ENCODE peak calls at places on chromosomes 1 and 21, in nine cellular contexts. S is pancreas; E is fibroblast of lung; X is GM23248; N is HCT116; Y is naive thymus-derived CD4-positive, alpha-beta T cell; V is AG04450; M is Peyer's patch; B is ovary. Q is an unnamed sample.

GRCh38 chr1:151494741-151495281 is 16.4 kb upstream of the CGN start:
- DNase-seq in V (no peak), M (no peak), S (peak), E (peak), X (peak), N (peak), B (no peak), Y (no peak), Q (no peak)

GRCh38 chr1:43580039-43580438 is 49.4 kb downstream of the PTPRF start:
- DNase-seq in S (no peak), M (no peak), B (no peak), N (no peak), V (no peak), Y (no peak), X (no peak), E (no peak), Q (no peak)

GRCh38 chr1:244860914-244861610 is 3.3 kb downstream of the HNRNPU start:
- DNase-seq in N (no peak), M (no peak), E (no peak), Y (no peak), X (no peak), S (no peak), B (no peak), V (no peak), Q (no peak)

GRCh38 chr1:202143011-202143767 is 1.3 kb downstream of the ARL8A start:
- DNase-seq in S (no peak), N (no peak), M (no peak), E (no peak), B (peak), X (peak), Y (peak), V (no peak), Q (no peak)

GRCh38 chr1:110463695-110464094 is 12.7 kb downstream of the PROK1 start:
- DNase-seq in X (peak), V (peak), B (no peak), S (no peak), Y (no peak), E (no peak), N (peak), M (no peak), Q (no peak)

GRCh38 chr21:42939581-42940413 is 14.4 kb upstream of the ERVH48-1 start:
- DNase-seq in E (peak), V (peak), N (no peak), B (peak), S (peak), Y (no peak), X (peak), M (no peak), Q (peak)

GRCh38 chr1:11918779-11919519 is 7.3 kb downstream of the KIAA2013 start:
- DNase-seq in V (peak), E (peak), M (no peak), N (no peak), S (no peak), X (peak), B (peak), Y (no peak), Q (peak)

GRCh38 chr1:118147542-118147941 is 37.5 kb downstream of the SPAG17 start:
- DNase-seq in B (no peak), N (no peak), M (no peak), Y (no peak), E (peak), V (peak), X (peak), S (no peak), Q (no peak)

GRCh38 chr1:201493757-201494617 is 12.9 kb downstream of the CSRP1 start:
- DNase-seq in E (peak), B (peak), X (no peak), Y (no peak), N (no peak), S (no peak), M (no peak), V (no peak), Q (no peak)

GRCh38 chr21:27802816-27803475 is 836.1 kb upstream of the ADAMTS5 start:
- DNase-seq in N (no peak), E (peak), M (no peak), X (peak), S (no peak), B (no peak), V (no peak), Y (no peak), Q (peak)

GRCh38 chr1:183834568-183834967 is 29.6 kb downstream of the RGL1 start:
- DNase-seq in B (no peak), Y (no peak), X (no peak), N (no peak), V (no peak), E (no peak), S (no peak), M (no peak), Q (no peak)

GRCh38 chr1:156816561-156817328 is at the start of gene SH2D2A:
- DNase-seq in X (peak), V (no peak), B (no peak), E (no peak), S (no peak), M (no peak), Y (peak), N (no peak), Q (no peak)

GRCh38 chr21:18460979-18461378 is 57.4 kb upstream of the TMPRSS15 start:
- DNase-seq in V (no peak), N (no peak), Y (no peak), X (no peak), E (no peak), S (no peak), B (no peak), M (no peak), Q (no peak)

GRCh38 chr1:24203404-24203803 is 16.3 kb upstream of the IFNLR1 start:
- DNase-seq in N (peak), V (no peak), M (no peak), S (no peak), E (no peak), Y (no peak), B (no peak), X (no peak), Q (no peak)

GRCh38 chr1:15472595-15472994 is 3.3 kb upstream of the CELA2B start:
- DNase-seq in M (no peak), N (no peak), E (no peak), X (no peak), B (no peak), V (no peak), S (no peak), Y (no peak), Q (no peak)

GRCh38 chr1:65469126-65469888 is 48.8 kb downstream of the LEPR start:
- DNase-seq in N (no peak), X (no peak), Y (no peak), E (no peak), V (no peak), B (no peak), S (no peak), M (no peak), Q (no peak)

GRCh38 chr1:154845879-154846278 is 24.2 kb downstream of the KCNN3 start:
- DNase-seq in X (no peak), Y (no peak), M (no peak), V (no peak), S (no peak), E (no peak), N (no peak), B (no peak), Q (peak)

GRCh38 chr21:41992576-41992975 is 17.6 kb downstream of the ZBTB21 start:
- DNase-seq in E (no peak), M (no peak), X (no peak), N (no peak), V (no peak), B (no peak), Y (no peak), S (no peak), Q (no peak)

GRCh38 chr1:179083031-179083345 is 1.1 kb downstream of the TOR3A start:
- DNase-seq in X (peak), B (no peak), M (no peak), S (no peak), E (peak), Y (peak), N (no peak), V (no peak), Q (no peak)

GRCh38 chr1:9143250-9143649 is 14.3 kb upstream of the GPR157 start:
- DNase-seq in X (peak), B (no peak), E (peak), N (no peak), Y (no peak), M (no peak), V (no peak), S (no peak), Q (no peak)

GRCh38 chr21:26719750-26720149 is 125.5 kb downstream of the ADAMTS1 start:
- DNase-seq in X (no peak), Y (no peak), N (no peak), B (no peak), E (no peak), S (no peak), M (no peak), V (no peak), Q (peak)

GRCh38 chr1:234912541-234913312 is 215.9 kb downstream of the TOMM20 start:
- DNase-seq in V (no peak), N (no peak), X (no peak), S (no peak), B (no peak), M (peak), E (no peak), Y (no peak), Q (no peak)

GRCh38 chr1:62941780-62942179 is 157.8 kb downstream of the ATG4C start:
- DNase-seq in V (no peak), E (no peak), B (no peak), Y (no peak), S (no peak), M (no peak), X (peak), N (no peak), Q (no peak)

GRCh38 chr1:207027221-207027777 is 5.3 kb downstream of the C1orf116 start:
- DNase-seq in V (no peak), S (no peak), E (no peak), M (peak), N (peak), B (no peak), Y (no peak), X (peak), Q (no peak)

GRCh38 chr1:241606544-241606943 is 33.6 kb downstream of the CHML start:
- DNase-seq in B (no peak), M (no peak), Y (no peak), S (no peak), E (no peak), V (no peak), X (no peak), N (no peak), Q (no peak)

GRCh38 chr21:45539796-45540600 is 2.2 kb downstream of the SLC19A1 start:
- DNase-seq in X (no peak), N (no peak), M (peak), B (peak), S (peak), V (no peak), Y (no peak), E (no peak), Q (no peak)

GRCh38 chr1:204990721-204991341 is 52.2 kb upstream of the CNTN2 start:
- DNase-seq in S (no peak), Y (no peak), E (no peak), X (no peak), N (no peak), M (no peak), B (no peak), V (no peak), Q (no peak)

GRCh38 chr1:29709711-29710169 is 473.4 kb downstream of the PTPRU start:
- DNase-seq in X (peak), V (no peak), S (no peak), E (peak), N (no peak), Y (no peak), M (no peak), B (no peak), Q (no peak)

GRCh38 chr21:34280389-34280795 is 83.4 kb upstream of the KCNE2 start:
- DNase-seq in N (no peak), V (no peak), E (peak), Y (no peak), S (no peak), M (no peak), B (peak), X (peak), Q (no peak)

GRCh38 chr1:180898441-180899219 is 14.1 kb upstream of the KIAA1614 start:
- DNase-seq in V (no peak), Y (no peak), N (no peak), X (peak), S (no peak), E (peak), B (no peak), M (no peak), Q (no peak)

GRCh38 chr1:24555591-24556413 is at the start of gene NCMAP:
- DNase-seq in X (peak), M (peak), Y (peak), S (peak), B (no peak), V (no peak), E (no peak), N (peak), Q (no peak)

GRCh38 chr1:228304766-228305395 is 97.0 kb downstream of the OBSCN start:
- DNase-seq in E (no peak), X (no peak), V (no peak), B (no peak), Y (no peak), M (peak), N (no peak), S (no peak), Q (no peak)

GRCh38 chr1:222928212-222928611 is 113.4 kb downstream of the DISP1 start:
- DNase-seq in V (no peak), Y (no peak), X (peak), N (no peak), B (peak), E (peak), M (no peak), S (peak), Q (peak)

GRCh38 chr1:82161651-82162238 is 361.0 kb downstream of the ADGRL2 start:
- DNase-seq in B (no peak), S (no peak), N (no peak), Y (no peak), E (peak), V (no peak), X (no peak), M (no peak), Q (no peak)
- H3K27ac ChIP-seq in B (no peak), S (no peak), N (no peak), Y (no peak), E (no peak), V (no peak), X (no peak), M (no peak), Q (peak)

GRCh38 chr1:93638307-93638847 is 43.3 kb downstream of the BCAR3 start:
- DNase-seq in S (no peak), M (no peak), X (no peak), Y (no peak), B (no peak), E (no peak), N (no peak), V (no peak), Q (no peak)

GRCh38 chr1:93636712-93637111 is 44.9 kb downstream of the BCAR3 start:
- DNase-seq in Y (no peak), E (no peak), N (no peak), B (no peak), V (no peak), X (no peak), S (no peak), M (no peak), Q (no peak)

GRCh38 chr1:93641527-93641926 is 40.1 kb downstream of the BCAR3 start:
- DNase-seq in M (no peak), E (no peak), S (no peak), Y (no peak), X (peak), V (no peak), B (no peak), N (no peak), Q (no peak)

GRCh38 chr1:93638981-93639380 is 42.7 kb downstream of the BCAR3 start:
- DNase-seq in B (no peak), X (no peak), E (no peak), V (no peak), N (no peak), S (no peak), Y (no peak), M (no peak), Q (no peak)

GRCh38 chr1:93640656-93641440 is 40.8 kb downstream of the BCAR3 start:
- DNase-seq in X (no peak), M (no peak), Y (no peak), V (no peak), N (no peak), E (no peak), S (no peak), B (no peak), Q (no peak)
- H3K27ac ChIP-seq in X (no peak), M (no peak), Y (no peak), V (no peak), N (no peak), E (no peak), S (no peak), B (peak), Q (no peak)

GRCh38 chr1:98661544-98662353 is at the start of gene SNX7:
- DNase-seq in M (peak), Y (no peak), V (peak), X (peak), N (peak), E (peak), S (peak), B (peak), Q (peak)

GRCh38 chr1:98659879-98660278 is 1.6 kb upstream of the SNX7 start:
- DNase-seq in V (no peak), M (no peak), B (no peak), E (no peak), N (no peak), Y (no peak), X (no peak), S (no peak), Q (no peak)

GRCh38 chr1:98660941-98661543 is 479 bp upstream of the SNX7 start:
- DNase-seq in B (no peak), V (no peak), S (no peak), N (no peak), Y (no peak), M (no peak), X (peak), E (peak), Q (no peak)

DNA sequence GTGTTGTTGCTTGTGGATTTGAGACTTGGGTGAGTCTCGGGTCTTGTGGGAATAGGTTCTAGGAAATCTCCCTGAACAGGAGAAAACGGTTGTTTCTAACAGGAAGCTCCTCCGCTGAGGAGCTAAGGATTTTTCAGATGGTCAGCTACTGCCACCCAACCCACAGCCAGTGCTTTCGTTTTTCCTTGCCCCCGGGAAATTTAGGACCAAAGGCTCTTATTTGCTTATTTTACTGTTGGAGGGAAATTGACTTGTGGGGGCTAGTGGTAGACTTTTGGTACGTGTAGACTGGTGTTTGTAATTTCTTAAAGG is 789 bp downstream of the SNX7 start:
- DNase-seq in N (no peak), X (no peak), S (no peak), V (peak), Y (no peak), E (peak), M (no peak), B (no peak), Q (no peak)
- H3K27ac ChIP-seq in N (peak), X (peak), S (peak), V (peak), Y (no peak), E (peak), M (peak), B (peak), Q (peak)

GRCh38 chr1:22471078-22471477 is 19.4 kb downstream of the ZBTB40 start:
- DNase-seq in M (no peak), Y (no peak), S (peak), V (no peak), B (peak), N (no peak), E (peak), X (peak), Q (no peak)
- H3K27ac ChIP-seq in M (no peak), Y (no peak), S (no peak), V (no peak), B (no peak), N (no peak), E (no peak), X (no peak), Q (no peak)

GRCh38 chr1:28178690-28179485 is 2.4 kb upstream of the PTAFR start:
- DNase-seq in B (no peak), X (no peak), Y (no peak), N (no peak), V (no peak), S (no peak), E (no peak), M (no peak), Q (no peak)

GRCh38 chr1:28173980-28174297 is 2.6 kb downstream of the PTAFR start:
- DNase-seq in Y (no peak), S (no peak), E (no peak), N (no peak), V (peak), X (peak), M (no peak), B (no peak), Q (no peak)

GRCh38 chr1:28173151-28173979 is 3.1 kb downstream of the PTAFR start:
- DNase-seq in N (no peak), V (no peak), Y (no peak), M (no peak), X (peak), E (peak), B (no peak), S (no peak), Q (peak)

GRCh38 chr1:28180310-28181305 is 4.1 kb upstream of the PTAFR start:
- DNase-seq in V (no peak), B (no peak), E (no peak), N (no peak), M (no peak), S (no peak), Y (no peak), X (no peak), Q (no peak)

DNA sequence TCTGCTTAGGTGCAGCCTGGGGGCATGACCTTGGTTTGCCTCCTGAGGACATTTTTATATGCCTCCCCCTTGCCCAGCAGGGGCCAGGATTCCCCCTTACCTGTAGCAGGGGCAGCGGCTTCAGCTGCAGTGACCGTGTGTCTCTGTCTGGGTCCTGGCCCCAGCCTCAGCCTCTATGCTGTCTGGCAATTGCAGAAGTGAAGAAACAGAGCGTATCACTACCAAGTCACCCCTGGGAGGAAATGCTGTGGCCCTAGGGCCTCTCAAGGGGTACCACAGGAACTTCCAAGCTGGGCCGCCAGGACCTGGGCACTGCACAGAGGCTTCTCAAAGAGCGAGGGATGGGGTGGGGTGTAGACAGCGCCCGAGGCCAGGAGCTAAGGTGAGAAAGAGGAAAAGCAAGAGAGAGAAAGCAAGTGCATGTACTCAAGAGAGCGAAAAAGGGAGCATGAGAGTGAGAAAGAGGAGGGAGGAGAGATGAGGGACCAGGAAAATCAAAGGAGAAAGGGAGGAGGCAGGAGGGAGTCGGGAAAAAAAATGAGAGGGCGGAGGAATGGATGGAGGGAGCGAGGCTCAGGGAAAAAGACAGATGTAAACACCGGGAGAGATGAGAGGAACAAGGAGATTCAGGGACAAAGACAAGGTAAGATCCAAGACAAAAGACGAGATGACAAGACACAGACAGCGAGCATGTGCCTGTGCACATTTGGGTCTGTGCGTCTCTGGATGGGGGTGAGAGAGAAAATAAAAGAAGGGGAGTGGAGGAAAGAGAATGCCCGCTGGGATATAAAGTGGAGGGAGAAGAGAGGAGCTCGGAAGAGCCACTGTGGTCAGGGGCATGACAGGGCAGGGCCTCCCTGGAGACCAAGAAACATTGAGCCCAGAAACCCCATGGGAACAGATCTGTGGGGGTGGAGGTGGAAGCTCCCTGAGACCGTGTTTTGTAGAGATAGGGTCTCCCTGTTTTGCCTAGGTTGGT is at the start of gene PTAFR:
- DNase-seq in V (no peak), B (no peak), M (no peak), E (no peak), N (no peak), S (no peak), X (no peak), Y (no peak), Q (no peak)
- H3K27ac ChIP-seq in V (no peak), B (no peak), M (peak), E (no peak), N (no peak), S (no peak), X (no peak), Y (no peak), Q (peak)

DNA sequence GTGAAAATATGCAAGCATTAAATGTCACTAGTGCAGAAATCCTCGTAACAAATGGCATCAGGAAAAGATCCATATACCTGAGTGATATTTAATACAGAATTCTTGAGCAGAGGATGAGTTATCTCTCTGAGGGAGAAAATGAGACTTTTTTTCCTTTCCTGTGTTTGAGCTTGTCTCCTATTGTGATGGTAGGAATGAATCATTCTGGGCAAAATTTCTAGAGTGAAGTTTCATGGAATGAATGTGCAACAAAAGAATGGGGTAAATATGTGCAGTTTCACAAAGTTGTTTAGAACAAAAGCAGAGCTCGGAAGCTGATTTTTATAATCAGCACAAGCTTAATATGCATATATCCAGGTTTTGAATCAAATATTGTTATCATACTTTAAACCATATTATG is 4.6 kb downstream of the CTPS1 start:
- DNase-seq in Y (no peak), N (no peak), E (no peak), V (no peak), S (no peak), M (no peak), X (peak), B (no peak), Q (no peak)
- H3K27ac ChIP-seq in Y (no peak), N (no peak), E (no peak), V (no peak), S (no peak), M (no peak), X (peak), B (no peak), Q (no peak)

GRCh38 chr1:192794768-192795035 is 14.1 kb upstream of the RGS2 start:
- DNase-seq in X (no peak), S (no peak), B (no peak), N (no peak), E (no peak), M (no peak), V (no peak), Y (no peak), Q (no peak)
- H3K27ac ChIP-seq in X (no peak), S (no peak), B (no peak), N (no peak), E (no peak), M (no peak), V (no peak), Y (no peak), Q (no peak)

Q was measured in caudate nucleus.